ENCODE peak calls at places on chromosome 13, in nine cellular contexts. H is cardiac fibroblast; X is brain microvascular endothelial cell; N is CD8-positive, alpha-beta memory T cell; Y is HS-5; G is cardiac muscle cell; A is NCI-H2029; Z is Right ventricle myocardium superior; Q is GM12891. M is an unnamed sample.

GRCh38 chr13:20182231-20182846 is 10.4 kb downstream of the GJB2 start:
- DNase-seq in G (peak), Z (no peak), Q (peak), H (peak), N (peak), A (peak), Y (no peak), X (peak), M (no peak)

GRCh38 chr13:24893863-24894262 is 129.9 kb downstream of the RNF17 start:
- DNase-seq in Y (no peak), N (no peak), X (no peak), G (no peak), Z (no peak), H (no peak), Q (no peak), A (no peak), M (peak)

GRCh38 chr13:76516013-76516412 is 370.2 kb downstream of the KCTD12 start:
- DNase-seq in Y (peak), Q (no peak), N (no peak), G (no peak), Z (no peak), A (no peak), X (peak), H (peak), M (no peak)

GRCh38 chr13:43388282-43389034 is 365.1 kb downstream of the DNAJC15 start:
- DNase-seq in Y (no peak), Q (no peak), G (no peak), Z (no peak), X (no peak), N (no peak), A (no peak), H (no peak), M (no peak)

GRCh38 chr13:33017410-33017929 is 1.2 kb downstream of the KL start:
- DNase-seq in A (no peak), H (peak), N (peak), Q (peak), Y (no peak), Z (peak), X (no peak), G (peak), M (no peak)

GRCh38 chr13:105804561-105805190 is 730.8 kb downstream of the EFNB2 start:
- DNase-seq in H (peak), Y (no peak), N (no peak), Q (no peak), G (no peak), X (peak), Z (no peak), A (no peak), M (no peak)

GRCh38 chr13:99307648-99308339 is 595 bp upstream of the GPR183 start:
- DNase-seq in Y (no peak), N (peak), X (peak), G (peak), Q (no peak), Z (no peak), H (peak), A (peak), M (no peak)

GRCh38 chr13:59790626-59791025 is 373.1 kb downstream of the DIAPH3 start:
- DNase-seq in Q (no peak), Z (no peak), Y (no peak), N (no peak), X (peak), A (no peak), G (no peak), H (peak), M (no peak)

GRCh38 chr13:50404769-50405168 is 389.5 kb downstream of the KCNRG start:
- DNase-seq in Y (no peak), N (no peak), Z (no peak), X (no peak), H (no peak), Q (no peak), A (no peak), G (no peak), M (no peak)

GRCh38 chr13:49858183-49858856 is 65.8 kb upstream of the KPNA3 start:
- DNase-seq in N (no peak), G (no peak), A (no peak), H (peak), Z (no peak), Y (peak), Q (no peak), X (peak), M (no peak)

GRCh38 chr13:22198001-22198400 is 527.1 kb downstream of the FGF9 start:
- DNase-seq in Y (no peak), Q (no peak), N (no peak), Z (no peak), G (no peak), X (no peak), H (no peak), A (no peak), M (peak)

GRCh38 chr13:20145521-20145920 is 15.3 kb downstream of the GJA3 start:
- DNase-seq in Z (no peak), H (no peak), Y (no peak), G (no peak), N (no peak), A (no peak), Q (no peak), X (no peak), M (no peak)

GRCh38 chr13:110499621-110500281 is 61.8 kb downstream of the RAB20 start:
- DNase-seq in Q (no peak), G (no peak), A (peak), N (no peak), Y (peak), X (no peak), H (no peak), Z (no peak), M (no peak)

GRCh38 chr13:71619096-71619495 is 247.9 kb downstream of the DACH1 start:
- DNase-seq in X (no peak), Y (no peak), Q (no peak), N (no peak), H (no peak), A (no peak), G (no peak), Z (no peak), M (no peak)

GRCh38 chr13:23081246-23081645 is 99.5 kb upstream of the SGCG start:
- DNase-seq in Q (no peak), H (no peak), A (no peak), N (no peak), Y (peak), G (no peak), Z (no peak), X (no peak), M (no peak)

GRCh38 chr13:80945328-80945727 is 604.4 kb upstream of the SPRY2 start:
- DNase-seq in X (no peak), G (peak), Q (no peak), N (no peak), H (no peak), A (no peak), Y (no peak), Z (no peak), M (no peak)

GRCh38 chr13:27466513-27466912 is 16.1 kb upstream of the MTIF3 start:
- DNase-seq in Y (no peak), A (no peak), G (no peak), N (no peak), Z (no peak), X (no peak), H (no peak), Q (no peak), M (no peak)

GRCh38 chr13:39616087-39616694 is 13.2 kb upstream of the LHFPL6 start:
- DNase-seq in A (peak), X (peak), N (peak), H (peak), Y (no peak), Z (no peak), Q (peak), G (peak), M (no peak)

GRCh38 chr13:20359335-20359734 is 127.2 kb upstream of the GJB6 start:
- DNase-seq in Z (no peak), G (no peak), X (peak), N (no peak), Q (no peak), Y (peak), H (peak), A (no peak), M (no peak)

GRCh38 chr13:43123856-43124255 is 100.5 kb downstream of the DNAJC15 start:
- DNase-seq in Z (no peak), A (no peak), H (no peak), X (no peak), Q (no peak), G (no peak), Y (no peak), N (no peak), M (no peak)

GRCh38 chr13:51913421-51914136 is 51.8 kb downstream of the CCDC70 start:
- DNase-seq in A (no peak), H (no peak), Q (no peak), G (peak), Z (no peak), N (no peak), Y (no peak), X (no peak), M (no peak)